ENCODE peak calls at places on chromosomes 6 and 20, in seven cellular contexts. H, N, Q, K, T, A and F are unnamed samples.

GRCh38 chr20:45345104-45345936 is 2.9 kb downstream of the SDC4 start:
- DNase-seq in H (no peak), N (no peak), Q (no peak), K (no peak), T (peak), A (peak), F (no peak)

GRCh38 chr6:43838276-43839036 is 68.4 kb downstream of the VEGFA start:
- DNase-seq in H (peak), N (peak), Q (peak), K (peak), T (peak), A (no peak), F (no peak)

GRCh38 chr20:49310695-49311094 is 32.8 kb upstream of the ZNFX1 start:
- DNase-seq in H (no peak), N (no peak), Q (no peak), K (no peak), T (no peak), A (no peak), F (no peak)

GRCh38 chr6:24759718-24760117 is 15.0 kb upstream of the GMNN start:
- DNase-seq in H (no peak), N (no peak), Q (no peak), K (no peak), T (no peak), A (no peak), F (no peak)

GRCh38 chr6:159959165-159959975 is 9.5 kb upstream of the IGF2R start:
- DNase-seq in H (no peak), N (no peak), Q (no peak), K (no peak), T (no peak), A (no peak), F (no peak)

GRCh38 chr6:149859368-149859767 is 4.8 kb downstream of the LRP11 start:
- DNase-seq in H (no peak), N (peak), Q (peak), K (no peak), T (no peak), A (no peak), F (no peak)

GRCh38 chr6:19356692-19357091 is 480.5 kb upstream of the ID4 start:
- DNase-seq in H (no peak), N (no peak), Q (no peak), K (no peak), T (no peak), A (no peak), F (no peak)

GRCh38 chr6:38337819-38338465 is 301.8 kb downstream of the BTBD9 start:
- DNase-seq in H (no peak), N (no peak), Q (peak), K (no peak), T (no peak), A (no peak), F (no peak)

GRCh38 chr6:103870970-103871369 is 988.7 kb downstream of the HACE1 start:
- DNase-seq in H (no peak), N (no peak), Q (no peak), K (no peak), T (no peak), A (no peak), F (no peak)

GRCh38 chr6:95091823-95092436 is 485.4 kb upstream of the MANEA start:
- DNase-seq in H (no peak), N (no peak), Q (peak), K (no peak), T (no peak), A (no peak), F (peak)

GRCh38 chr6:29510746-29511300 is 23.1 kb upstream of the MAS1L start:
- DNase-seq in H (no peak), N (no peak), Q (no peak), K (no peak), T (no peak), A (no peak), F (no peak)

GRCh38 chr6:167044696-167045095 is 45.5 kb downstream of the CEP43 start:
- DNase-seq in H (no peak), N (no peak), Q (no peak), K (peak), T (no peak), A (no peak), F (no peak)

GRCh38 chr6:73497915-73498314 is 22.9 kb downstream of the EEF1A1 start:
- DNase-seq in H (no peak), N (no peak), Q (no peak), K (no peak), T (no peak), A (no peak), F (no peak)

GRCh38 chr6:63121166-63121565 is 90.1 kb upstream of the FKBP1C start:
- DNase-seq in H (no peak), N (no peak), Q (no peak), K (no peak), T (no peak), A (no peak), F (no peak)

GRCh38 chr6:168182908-168183612 is 104.0 kb upstream of the FRMD1 start:
- DNase-seq in H (no peak), N (no peak), Q (no peak), K (no peak), T (no peak), A (no peak), F (no peak)

GRCh38 chr6:169816054-169816453 is 64.6 kb downstream of the ERMARD start:
- DNase-seq in H (no peak), N (no peak), Q (no peak), K (no peak), T (no peak), A (no peak), F (no peak)

GRCh38 chr6:169824848-169825557 is 73.6 kb downstream of the ERMARD start:
- DNase-seq in H (peak), N (no peak), Q (no peak), K (no peak), T (no peak), A (no peak), F (no peak)

GRCh38 chr6:169824021-169824420 is 72.6 kb downstream of the ERMARD start:
- DNase-seq in H (peak), N (no peak), Q (no peak), K (no peak), T (no peak), A (no peak), F (no peak)

GRCh38 chr6:169816975-169817374 is 65.6 kb downstream of the ERMARD start:
- DNase-seq in H (no peak), N (no peak), Q (no peak), K (no peak), T (no peak), A (no peak), F (no peak)

DNA sequence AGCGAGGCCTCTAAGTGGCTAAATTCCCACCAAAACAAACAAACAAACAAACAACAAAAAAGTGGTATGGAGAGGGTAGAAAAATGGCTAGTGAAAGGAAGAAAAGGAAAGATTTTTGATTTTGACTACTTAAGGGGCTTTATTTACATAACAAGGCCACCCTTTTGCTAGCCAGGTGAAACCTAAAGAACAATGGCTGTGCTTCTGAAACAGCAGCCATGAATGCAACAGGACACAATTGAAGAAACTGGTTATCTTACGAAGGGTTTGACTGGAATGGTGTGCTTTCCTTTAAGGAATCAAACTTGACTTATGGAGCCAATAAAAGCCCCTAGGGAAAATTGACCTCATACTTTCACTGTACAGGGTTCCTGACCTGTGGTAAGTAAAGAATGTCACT is 68.9 kb downstream of the ERMARD start:
- DNase-seq in H (no peak), N (no peak), Q (no peak), K (no peak), T (no peak), A (no peak), F (no peak)
- H3K4me3 ChIP-seq in H (no peak), N (no peak), Q (no peak), K (no peak), T (no peak), A (no peak), F (no peak)

DNA sequence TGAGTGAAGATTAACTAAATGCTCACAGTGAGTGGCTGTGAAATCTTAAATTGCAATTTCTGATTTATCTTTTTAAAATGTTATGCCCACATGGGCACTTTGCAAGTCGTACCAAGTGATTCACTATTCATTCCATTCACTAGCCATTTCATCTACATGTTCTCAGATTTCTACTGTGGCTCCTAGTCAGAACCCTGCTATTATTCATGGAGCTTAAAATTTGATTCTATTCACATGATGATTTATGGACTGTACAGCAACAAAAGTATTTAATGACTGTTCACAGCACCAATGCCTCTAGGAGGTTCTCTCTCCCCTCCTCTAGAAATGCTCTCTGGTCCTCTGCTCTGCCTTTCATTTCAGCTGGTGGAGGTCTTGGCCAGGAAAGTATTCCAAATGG is 133.5 kb upstream of the MAP3K7 start:
- DNase-seq in H (no peak), N (no peak), Q (no peak), K (no peak), T (no peak), A (no peak), F (no peak)
- TF ChIP-seq CTCF in H (no peak), N (no peak), Q (no peak), K (no peak), T (no peak), A (no peak), F (no peak)

DNA sequence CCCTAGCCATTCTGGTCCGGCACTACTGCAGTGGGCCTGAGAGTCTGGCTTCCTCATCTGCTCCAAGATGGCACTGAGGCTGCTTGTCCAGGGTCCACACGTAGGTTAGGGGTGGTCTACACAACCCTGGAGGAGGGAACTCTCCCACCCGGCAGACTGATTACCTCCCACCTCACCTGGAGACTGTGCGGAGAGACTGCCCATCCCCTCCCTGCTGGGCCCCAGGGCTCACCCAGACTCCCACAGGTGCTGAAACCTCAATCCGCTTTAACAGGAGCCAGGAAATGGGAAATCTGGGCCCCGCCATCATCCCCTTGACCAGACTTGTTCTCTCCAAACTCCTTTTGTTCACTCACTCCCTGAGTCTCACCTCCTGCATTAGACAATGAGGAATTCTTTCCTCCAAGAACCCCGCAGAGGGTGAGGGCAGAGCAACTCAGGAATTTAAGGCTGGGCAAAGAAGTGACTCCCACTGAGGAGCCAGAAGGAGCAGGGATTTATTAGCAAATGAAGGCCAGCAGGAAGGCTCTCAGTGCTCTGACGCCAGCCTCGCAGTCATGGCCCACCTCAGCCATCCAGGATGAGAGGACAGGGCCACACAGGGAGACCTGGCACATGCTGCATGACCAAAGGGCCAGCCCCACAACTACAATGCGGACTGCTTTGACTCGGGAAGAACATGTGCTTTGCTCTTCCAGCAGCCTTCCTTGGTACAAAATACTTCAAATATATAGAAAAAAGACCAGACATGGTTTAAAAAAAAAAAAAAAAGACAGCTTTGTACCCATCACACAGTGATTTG is 53.0 kb downstream of the CDK5RAP1 start:
- DNase-seq in H (no peak), N (no peak), Q (no peak), K (no peak), T (no peak), A (no peak), F (no peak)
- H3K4me3 ChIP-seq in H (no peak), N (no peak), Q (no peak), K (no peak), T (no peak), A (no peak), F (no peak)

GRCh38 chr20:19073584-19074198 is 138.8 kb upstream of the SLC24A3 start:
- DNase-seq in H (no peak), N (no peak), Q (peak), K (no peak), T (no peak), A (no peak), F (no peak)
- TF ChIP-seq CTCF in H (no peak), N (no peak), Q (peak), K (peak), T (no peak), A (no peak), F (no peak)

GRCh38 chr6:21001736-21002135 is 467.5 kb downstream of the CDKAL1 start:
- DNase-seq in H (no peak), N (no peak), Q (no peak), K (no peak), T (no peak), A (peak), F (no peak)

GRCh38 chr6:20997143-20997792 is 463.0 kb downstream of the CDKAL1 start:
- DNase-seq in H (no peak), N (no peak), Q (no peak), K (no peak), T (no peak), A (no peak), F (no peak)

GRCh38 chr6:20998748-20999448 is 464.6 kb downstream of the CDKAL1 start:
- DNase-seq in H (no peak), N (no peak), Q (no peak), K (no peak), T (no peak), A (no peak), F (no peak)

GRCh38 chr6:21003780-21004541 is 469.7 kb downstream of the CDKAL1 start:
- DNase-seq in H (no peak), N (no peak), Q (no peak), K (no peak), T (no peak), A (no peak), F (no peak)

GRCh38 chr6:21000391-21000801 is 466.1 kb downstream of the CDKAL1 start:
- DNase-seq in H (no peak), N (no peak), Q (no peak), K (no peak), T (no peak), A (no peak), F (no peak)
- H3K4me3 ChIP-seq in H (no peak), N (no peak), Q (no peak), K (no peak), T (no peak), A (no peak), F (no peak)

GRCh38 chr20:4295226-4295625 is 279.9 kb upstream of the RNF24 start:
- DNase-seq in H (no peak), N (no peak), Q (no peak), K (no peak), T (no peak), A (no peak), F (no peak)

GRCh38 chr20:4289875-4290274 is 274.5 kb upstream of the RNF24 start:
- DNase-seq in H (no peak), N (no peak), Q (no peak), K (no peak), T (no peak), A (no peak), F (no peak)
- TF ChIP-seq CTCF in H (no peak), N (no peak), Q (no peak), K (no peak), T (no peak), A (no peak), F (no peak)

GRCh38 chr6:13762648-13763441 is 51.2 kb upstream of the RANBP9 start:
- DNase-seq in H (no peak), N (peak), Q (peak), K (no peak), T (no peak), A (peak), F (peak)
- H3K4me3 ChIP-seq in H (no peak), N (no peak), Q (no peak), K (no peak), T (no peak), A (no peak), F (no peak)

GRCh38 chr20:54062812-54063280 is 7.5 kb downstream of the BCAS1 start:
- DNase-seq in H (no peak), N (no peak), Q (peak), K (no peak), T (no peak), A (no peak), F (no peak)
- TF ChIP-seq CTCF in H (peak), N (peak), Q (peak), K (peak), T (peak), A (no peak), F (peak)

DNA sequence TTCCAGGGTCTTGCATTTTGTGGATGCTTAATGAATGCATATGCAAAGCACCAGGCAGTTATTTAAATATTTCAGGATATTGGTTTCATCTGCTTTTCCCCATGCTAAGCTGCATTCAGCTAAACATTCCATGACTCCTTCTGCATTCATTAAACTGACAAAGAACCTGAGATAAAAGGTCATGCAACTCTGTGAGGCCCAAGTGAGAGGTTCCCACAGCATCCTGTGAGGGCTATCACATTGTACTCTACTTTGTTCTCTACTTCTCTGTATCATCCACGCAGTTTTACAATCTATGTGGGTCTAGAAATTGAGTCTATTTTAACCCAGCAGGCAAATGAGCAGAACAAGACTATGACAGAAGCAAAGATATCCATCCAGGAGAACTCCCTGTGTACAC is 86.4 kb upstream of the PRSS16 start:
- DNase-seq in H (no peak), N (no peak), Q (no peak), K (no peak), T (no peak), A (no peak), F (no peak)
- H3K4me3 ChIP-seq in H (no peak), N (no peak), Q (no peak), K (no peak), T (no peak), A (no peak), F (no peak)